ENCODE peak calls at places on chromosomes 2 and 18, in five cellular contexts. T, O, C, H and L are unnamed samples.

GRCh38 chr2:186339716-186340115 is 146.3 kb upstream of the ZC3H15 start:
- DNase-seq in T (no peak), O (peak; percentile 2), C (peak; percentile 41), H (no peak), L (peak; percentile 12)

GRCh38 chr2:234741976-234742375 is 209.8 kb upstream of the SH3BP4 start:
- DNase-seq in T (no peak), O (no peak), C (peak; percentile 38), H (no peak), L (no peak)

GRCh38 chr18:74126684-74127482 is 20.8 kb downstream of the FBXO15 start:
- DNase-seq in T (no peak), O (no peak), C (no peak), H (no peak), L (no peak)

GRCh38 chr2:148936857-148937450 is 61.9 kb downstream of the KIF5C start:
- DNase-seq in T (no peak), O (no peak), C (no peak), H (no peak), L (no peak)

GRCh38 chr18:48777026-48777736 is 173.6 kb downstream of the SMAD7 start:
- DNase-seq in T (peak; percentile 55), O (peak; percentile 38), C (peak; percentile 58), H (peak; percentile 59), L (peak; percentile 82)

GRCh38 chr2:28674062-28674712 is 77.4 kb upstream of the PPP1CB start:
- DNase-seq in T (no peak), O (peak; percentile 51), C (peak; percentile 47), H (no peak), L (no peak)

GRCh38 chr2:172456002-172456401 is 28.6 kb downstream of the ITGA6 start:
- DNase-seq in T (no peak), O (no peak), C (no peak), H (no peak), L (peak; percentile 18)

GRCh38 chr18:26421931-26422330 is 126.4 kb downstream of the KCTD1 start:
- DNase-seq in T (no peak), O (no peak), C (no peak), H (no peak), L (no peak)